ENCODE peak calls at places on chromosomes 6 and 20, in eight cellular contexts. X is coronary artery; F is upper lobe of right lung; L is naive thymus-derived CD4-positive, alpha-beta T cell; D is uterus; W is fibroblast of the aortic adventitia; G is pancreas; S is CD4-positive, CD25-positive, alpha-beta regulatory T cell. P is an unnamed sample.
A peak's percentile ranks its signal among the peaks of the same experiment; 100 is the strongest.

GRCh38 chr20:62918137-62918536 is 8.2 kb downstream of the DIDO1 start:
- DNase-seq in X (no peak), D (no peak), F (no peak), L (no peak), W (no peak), G (no peak), S (peak; percentile 87), P (no peak)

GRCh38 chr6:50707652-50708325 is 5.5 kb upstream of the TFAP2D start:
- DNase-seq in X (no peak), F (no peak), S (no peak), W (peak; percentile 23), G (no peak), D (no peak), L (no peak), P (peak; percentile 73)

GRCh38 chr6:24655229-24655628 is 9.2 kb upstream of the KIAA0319 start:
- DNase-seq in X (no peak), D (no peak), S (no peak), G (no peak), F (no peak), W (no peak), L (no peak), P (no peak)

GRCh38 chr6:18102783-18103509 is 19.5 kb downstream of the NHLRC1 start:
- DNase-seq in W (no peak), D (no peak), X (no peak), G (no peak), L (no peak), F (no peak), S (no peak), P (no peak)

GRCh38 chr6:74611220-74611619 is 594.6 kb downstream of the COL12A1 start:
- DNase-seq in W (no peak), X (no peak), L (no peak), S (no peak), D (no peak), G (no peak), F (no peak), P (no peak)

GRCh38 chr6:111994791-111995190 is 59.1 kb upstream of the CCN6 start:
- DNase-seq in G (no peak), S (no peak), X (no peak), W (no peak), L (no peak), F (no peak), D (no peak), P (no peak)

GRCh38 chr6:90860822-90861601 is 274.1 kb upstream of the MAP3K7 start:
- DNase-seq in F (no peak), G (no peak), L (no peak), W (no peak), D (no peak), S (peak; percentile 15), X (no peak), P (no peak)

GRCh38 chr20:5529331-5530142 is 212.8 kb upstream of the PROKR2 start:
- DNase-seq in L (peak; percentile 76), W (peak; percentile 65), D (peak; percentile 60), G (peak; percentile 88), X (no peak), S (peak; percentile 89), F (peak; percentile 94), P (peak; percentile 53)

GRCh38 chr6:11631008-11631407 is 93.5 kb downstream of the TMEM170B start:
- DNase-seq in L (no peak), X (no peak), D (no peak), G (no peak), F (no peak), W (no peak), S (no peak), P (no peak)

GRCh38 chr6:145643760-145644159 is 91.6 kb downstream of the EPM2A start:
- DNase-seq in F (no peak), D (no peak), S (no peak), G (no peak), L (no peak), W (peak; percentile 29), X (no peak), P (no peak)

GRCh38 chr20:51586005-51586440 is 43.5 kb upstream of the NFATC2 start:
- DNase-seq in X (no peak), L (no peak), F (no peak), W (peak; percentile 92), S (no peak), G (no peak), D (no peak), P (peak; percentile 70)

GRCh38 chr20:17394411-17394810 is 136.8 kb downstream of the BFSP1 start:
- DNase-seq in G (no peak), S (no peak), L (no peak), F (no peak), D (no peak), W (no peak), X (no peak), P (peak; percentile 1)

GRCh38 chr6:124487778-124488431 is 474.3 kb upstream of the RNF217 start:
- DNase-seq in D (no peak), G (no peak), X (no peak), W (no peak), L (no peak), F (no peak), S (no peak), P (no peak)

GRCh38 chr6:46898011-46898410 is 23.7 kb downstream of the ADGRF5 start:
- DNase-seq in F (no peak), X (no peak), S (no peak), W (no peak), D (no peak), G (no peak), L (no peak), P (no peak)

GRCh38 chr20:36361406-36361805 is 55.3 kb downstream of the DLGAP4 start:
- DNase-seq in X (no peak), L (no peak), D (no peak), S (no peak), W (no peak), G (no peak), F (no peak), P (no peak)

GRCh38 chr6:163324928-163325784 is 89.4 kb upstream of the QKI start:
- DNase-seq in G (no peak), L (no peak), F (no peak), D (no peak), W (no peak), X (no peak), S (no peak), P (peak; percentile 56)

GRCh38 chr6:161105408-161105807 is 113.8 kb downstream of the MAP3K4 start:
- DNase-seq in G (no peak), D (no peak), S (no peak), X (no peak), L (no peak), F (no peak), W (no peak), P (no peak)

GRCh38 chr20:36847009-36847709 is 28.8 kb upstream of the TLDC2 start:
- DNase-seq in W (peak; percentile 96), F (no peak), D (peak; percentile 93), X (peak; percentile 94), S (no peak), L (no peak), G (no peak), P (peak; percentile 57)

DNA sequence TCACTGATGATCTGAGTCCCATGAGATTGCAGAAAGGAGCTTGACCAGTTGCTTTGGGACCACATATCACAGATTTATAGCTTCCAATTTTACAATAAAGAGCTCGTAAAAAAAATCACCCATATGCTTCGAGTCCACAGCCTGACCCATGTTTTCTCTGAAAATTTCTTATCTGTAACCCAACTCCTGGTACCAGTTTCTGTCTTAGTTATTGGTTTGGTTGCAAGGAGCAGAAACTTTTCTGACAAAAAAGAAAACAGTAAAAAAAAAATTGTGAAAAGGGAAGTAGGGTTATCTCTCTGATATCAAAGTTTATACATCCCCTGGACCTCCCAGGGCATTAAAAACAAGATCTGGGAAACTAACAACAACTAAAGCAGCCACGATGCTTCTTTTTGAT is 30.8 kb upstream of the BPIFA2 start:
- DNase-seq in F (no peak), G (no peak), X (no peak), W (no peak), D (no peak), L (no peak), S (no peak), P (no peak)
- H3K4me3 ChIP-seq in F (no peak overlapping the region), G (no peak overlapping the region), X (no peak overlapping the region), W (no peak overlapping the region), D (no peak overlapping the region), L (no peak overlapping the region), S (no peak overlapping the region), P (no peak overlapping the region)

DNA sequence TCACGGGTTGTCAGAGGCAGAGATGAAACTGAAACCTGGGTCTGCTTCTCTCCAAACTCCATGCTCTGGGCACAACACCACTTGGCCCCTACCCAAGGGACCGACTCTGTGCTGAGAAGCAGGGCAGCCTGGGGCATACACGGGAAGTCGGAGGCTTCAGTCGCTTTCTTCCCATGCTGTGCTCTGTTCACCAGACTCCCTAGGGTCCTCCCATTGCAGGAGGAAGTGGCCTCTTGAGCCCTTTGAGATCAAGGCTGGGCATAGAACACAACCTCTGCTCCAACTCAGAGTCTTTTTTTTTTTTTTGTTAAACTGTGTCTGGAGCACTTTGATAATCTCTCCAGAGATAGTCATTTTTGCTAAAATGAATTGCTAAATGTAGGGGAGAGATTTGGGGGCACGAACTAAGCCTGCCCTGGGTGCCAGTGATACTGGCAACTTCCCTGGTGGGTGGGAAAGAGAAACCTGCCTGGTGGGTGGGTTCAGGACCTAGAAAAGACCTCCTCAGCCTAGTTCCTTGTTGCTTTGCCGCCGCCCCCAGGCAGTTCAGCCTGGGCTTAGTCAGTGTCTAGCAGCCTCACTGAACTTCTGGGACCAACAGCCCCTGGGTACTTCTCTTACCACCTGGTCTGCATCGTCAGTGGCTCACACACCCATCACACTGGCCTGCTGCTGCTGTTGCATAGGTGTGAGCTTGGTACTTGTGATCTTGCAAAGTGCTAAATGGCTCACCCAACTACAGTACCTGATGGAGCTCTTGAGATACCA is 62.0 kb downstream of the PPP1R14C start:
- DNase-seq in S (no peak), F (no peak), G (no peak), D (no peak), L (no peak), W (no peak), X (peak; percentile 38), P (no peak)
- H3K4me3 ChIP-seq in S (no peak overlapping the region), F (no peak overlapping the region), G (no peak overlapping the region), D (no peak overlapping the region), L (no peak overlapping the region), W (no peak overlapping the region), X (no peak overlapping the region), P (no peak overlapping the region)

GRCh38 chr6:45424628-45424955 is 46.9 kb upstream of the SUPT3H start:
- DNase-seq in W (no peak), F (no peak), X (no peak), L (no peak), D (no peak), S (no peak), G (no peak), P (no peak)
- H3K4me3 ChIP-seq in W (peak overlapping the region; percentile 96), F (peak overlapping the region; percentile 58), X (peak overlapping the region; percentile 76), L (peak overlapping the region; percentile 30), D (no peak overlapping the region), S (peak overlapping the region; percentile 58), G (no peak overlapping the region), P (no peak overlapping the region)

DNA sequence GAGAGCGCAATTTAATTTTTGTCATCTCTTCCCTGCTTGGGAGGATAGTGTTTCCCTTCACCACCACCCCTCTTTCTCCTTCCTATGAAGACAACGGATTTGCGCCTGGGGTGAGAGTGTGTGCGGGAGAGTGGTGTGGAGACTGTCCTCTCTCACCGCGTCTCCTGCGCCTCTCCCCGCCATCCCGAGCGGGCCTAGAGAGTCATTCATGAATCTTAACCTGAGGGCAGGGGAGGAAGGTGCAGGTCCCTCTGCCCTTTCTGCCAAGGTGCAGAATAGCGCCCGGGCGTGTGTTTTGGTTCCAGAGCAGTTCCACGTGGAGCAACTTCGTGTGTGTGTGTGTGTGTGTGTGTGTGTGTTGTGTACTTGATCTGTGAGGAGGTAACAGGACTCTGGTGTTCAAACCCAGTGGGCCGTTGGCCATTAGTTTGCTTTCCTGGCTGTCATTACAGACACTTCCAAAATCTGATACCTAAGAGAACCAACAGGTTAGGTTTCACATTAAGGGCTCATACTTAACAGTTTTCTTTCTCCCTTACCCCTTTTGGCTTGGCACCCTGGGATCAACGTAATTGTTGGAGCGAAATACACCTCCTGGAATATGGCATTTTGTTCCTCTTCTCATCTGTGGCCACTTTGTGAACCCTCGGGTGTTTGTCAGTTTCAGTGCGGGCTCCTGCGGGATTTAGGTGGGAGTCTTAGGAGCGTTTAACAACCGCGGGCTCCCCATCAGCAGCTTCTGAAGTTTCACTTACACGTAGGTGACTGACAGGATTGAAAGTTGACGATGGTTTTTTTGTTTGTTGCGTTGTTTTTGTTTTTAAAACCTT is 1.8 kb downstream of the EYA4 start:
- DNase-seq in W (no peak), G (peak; percentile 18), L (no peak), F (no peak), D (no peak), X (no peak), S (no peak), P (peak; percentile 58)
- H3K4me3 ChIP-seq in W (peak overlapping the region; percentile 59), G (no peak overlapping the region), L (no peak overlapping the region), F (peak overlapping the region; percentile 37), D (peak overlapping the region; percentile 19), X (peak overlapping the region; percentile 74), S (no peak overlapping the region), P (peak overlapping the region; percentile 65)